ENCODE peak calls at places on chromosomes 16 and 17, in four cellular contexts. One of them, this sample, is unnamed. For H3K4me1, the result is how much of the 10 kb centered on the place peaks cover.

GRCh38 chr17:79813826-79814623 is 17.1 kb upstream of the CBX8 start:
- DNase-seq in cardiac muscle cell: no peak
- DNase-seq in OCI-LY7: no peak
- DNase-seq in A549: no peak
- DNase-seq in this sample: peak

GRCh38 chr17:40180694-40181093 is 3.4 kb downstream of the RAPGEFL1 start:
- DNase-seq in cardiac muscle cell: no peak
- DNase-seq in OCI-LY7: no peak
- DNase-seq in A549: no peak
- DNase-seq in this sample: no peak

GRCh38 chr17:68576811-68577551 is 24.2 kb downstream of the FAM20A start:
- DNase-seq in cardiac muscle cell: peak
- DNase-seq in OCI-LY7: peak
- DNase-seq in A549: no peak
- DNase-seq in this sample: peak

GRCh38 chr16:60922920-60923319 is 1113.3 kb downstream of the CDH8 start:
- DNase-seq in cardiac muscle cell: no peak
- DNase-seq in OCI-LY7: no peak
- DNase-seq in A549: no peak
- DNase-seq in this sample: no peak

GRCh38 chr17:45888392-45888791 is 6.0 kb upstream of the MAPT start:
- DNase-seq in cardiac muscle cell: no peak
- DNase-seq in OCI-LY7: no peak
- DNase-seq in A549: no peak
- DNase-seq in this sample: no peak

GRCh38 chr17:21288581-21289017 is 4.1 kb downstream of the MAP2K3 start:
- DNase-seq in cardiac muscle cell: no peak
- DNase-seq in OCI-LY7: peak
- DNase-seq in A549: no peak
- DNase-seq in this sample: no peak

GRCh38 chr17:55898195-55898594 is 147.3 kb downstream of the PCTP start:
- DNase-seq in cardiac muscle cell: no peak
- DNase-seq in OCI-LY7: no peak
- DNase-seq in A549: no peak
- DNase-seq in this sample: no peak

GRCh38 chr17:28347261-28347891 is 10.0 kb downstream of the POLDIP2 start:
- DNase-seq in cardiac muscle cell: peak
- DNase-seq in OCI-LY7: no peak
- DNase-seq in A549: no peak
- DNase-seq in this sample: no peak

GRCh38 chr16:57042157-57043111 is 49.9 kb upstream of the CPNE2 start:
- DNase-seq in cardiac muscle cell: no peak
- DNase-seq in OCI-LY7: peak
- DNase-seq in A549: no peak
- DNase-seq in this sample: no peak

GRCh38 chr17:83200746-83201145 is 121.3 kb downstream of the METRNL start:
- DNase-seq in cardiac muscle cell: no peak
- DNase-seq in OCI-LY7: no peak
- DNase-seq in A549: no peak
- DNase-seq in this sample: peak

GRCh38 chr17:50425682-50426471 is at the start of gene ACSF2:
- DNase-seq in cardiac muscle cell: peak
- DNase-seq in OCI-LY7: peak
- DNase-seq in A549: peak
- DNase-seq in this sample: peak

GRCh38 chr16:63323055-63323454 is 1286.8 kb upstream of the CDH8 start:
- DNase-seq in cardiac muscle cell: no peak
- DNase-seq in OCI-LY7: no peak
- DNase-seq in A549: no peak
- DNase-seq in this sample: no peak

GRCh38 chr16:81657224-81657623 is 121.9 kb upstream of the PLCG2 start:
- DNase-seq in cardiac muscle cell: no peak
- DNase-seq in OCI-LY7: no peak
- DNase-seq in A549: no peak
- DNase-seq in this sample: peak

GRCh38 chr17:81514485-81514734 is 1.8 kb upstream of the ACTG1 start:
- DNase-seq in cardiac muscle cell: no peak
- DNase-seq in OCI-LY7: no peak
- DNase-seq in A549: no peak
- DNase-seq in this sample: no peak

GRCh38 chr17:81514735-81515529 is 2.3 kb upstream of the ACTG1 start:
- DNase-seq in cardiac muscle cell: peak
- DNase-seq in OCI-LY7: peak
- DNase-seq in A549: peak
- DNase-seq in this sample: peak

GRCh38 chr17:81516439-81516838 is 3.8 kb upstream of the ACTG1 start:
- DNase-seq in cardiac muscle cell: no peak
- DNase-seq in OCI-LY7: no peak
- DNase-seq in A549: no peak
- DNase-seq in this sample: peak

GRCh38 chr17:81517009-81517338 is 4.4 kb upstream of the ACTG1 start:
- DNase-seq in cardiac muscle cell: no peak
- DNase-seq in OCI-LY7: no peak
- DNase-seq in A549: no peak
- DNase-seq in this sample: no peak

GRCh38 chr17:81515530-81516041 is 3.0 kb upstream of the ACTG1 start:
- DNase-seq in cardiac muscle cell: no peak
- DNase-seq in OCI-LY7: no peak
- DNase-seq in A549: no peak
- DNase-seq in this sample: no peak
- H3K4me1 ChIP-seq in cardiac muscle cell: under half
- H3K4me1 ChIP-seq in OCI-LY7: half or more
- H3K4me1 ChIP-seq in A549: under half
- H3K4me1 ChIP-seq in this sample: under half

DNA sequence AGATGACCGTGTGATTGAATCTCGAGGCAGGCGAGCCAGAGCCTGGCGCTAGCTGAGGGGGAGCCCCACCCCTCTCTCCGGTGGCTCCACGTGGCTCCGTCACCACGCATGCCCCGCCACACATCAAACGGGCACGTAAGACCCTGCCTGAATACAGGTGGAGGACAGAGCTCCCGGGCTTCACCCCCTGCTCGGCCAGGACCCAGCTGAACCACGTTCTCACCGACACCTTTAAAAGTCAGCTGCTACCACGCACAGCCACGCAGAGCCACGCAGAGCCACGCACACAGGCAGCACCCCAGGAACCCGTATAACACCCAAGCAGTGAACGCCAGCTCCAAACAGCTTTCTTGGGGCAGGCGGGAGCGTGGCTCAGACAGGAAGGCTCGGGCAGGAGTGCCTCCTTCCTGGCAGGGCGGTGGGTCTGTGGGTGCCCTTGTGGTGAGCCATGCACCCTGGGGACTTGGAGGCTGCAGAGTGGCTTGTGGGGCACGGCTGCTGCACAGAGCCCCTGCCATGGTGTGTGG is 4.4 kb downstream of the TMEM204 start:
- DNase-seq in cardiac muscle cell: no peak
- DNase-seq in OCI-LY7: no peak
- DNase-seq in A549: no peak
- DNase-seq in this sample: no peak
- H3K4me1 ChIP-seq in cardiac muscle cell: under half
- H3K4me1 ChIP-seq in OCI-LY7: under half
- H3K4me1 ChIP-seq in A549: under half
- H3K4me1 ChIP-seq in this sample: under half

GRCh38 chr17:82060614-82061013 is 5.0 kb downstream of the DUS1L start:
- DNase-seq in cardiac muscle cell: no peak
- DNase-seq in OCI-LY7: no peak
- DNase-seq in A549: no peak
- DNase-seq in this sample: peak

GRCh38 chr17:82060001-82060380 is 5.6 kb downstream of the DUS1L start:
- DNase-seq in cardiac muscle cell: no peak
- DNase-seq in OCI-LY7: no peak
- DNase-seq in A549: no peak
- DNase-seq in this sample: peak

GRCh38 chr17:82058855-82059249 is 6.8 kb downstream of the DUS1L start:
- DNase-seq in cardiac muscle cell: no peak
- DNase-seq in OCI-LY7: no peak
- DNase-seq in A549: no peak
- DNase-seq in this sample: peak

GRCh38 chr17:82058230-82058854 is 6.6 kb downstream of the GPS1 start:
- DNase-seq in cardiac muscle cell: no peak
- DNase-seq in OCI-LY7: no peak
- DNase-seq in A549: no peak
- DNase-seq in this sample: peak

GRCh38 chr17:82059272-82060000 is 6.2 kb downstream of the DUS1L start:
- DNase-seq in cardiac muscle cell: no peak
- DNase-seq in OCI-LY7: no peak
- DNase-seq in A549: no peak
- DNase-seq in this sample: peak
- H3K4me1 ChIP-seq in cardiac muscle cell: under half
- H3K4me1 ChIP-seq in OCI-LY7: under half
- H3K4me1 ChIP-seq in A549: under half
- H3K4me1 ChIP-seq in this sample: under half

GRCh38 chr17:58586009-58586408 is 71.6 kb upstream of the MTMR4 start:
- DNase-seq in cardiac muscle cell: no peak
- DNase-seq in OCI-LY7: no peak
- DNase-seq in A549: no peak
- DNase-seq in this sample: no peak

GRCh38 chr17:58587713-58588117 is 73.3 kb upstream of the MTMR4 start:
- DNase-seq in cardiac muscle cell: peak
- DNase-seq in OCI-LY7: peak
- DNase-seq in A549: peak
- DNase-seq in this sample: peak

GRCh38 chr17:58583486-58583885 is 69.0 kb upstream of the MTMR4 start:
- DNase-seq in cardiac muscle cell: no peak
- DNase-seq in OCI-LY7: no peak
- DNase-seq in A549: no peak
- DNase-seq in this sample: no peak

GRCh38 chr17:58590377-58590776 is 75.9 kb upstream of the MTMR4 start:
- DNase-seq in cardiac muscle cell: no peak
- DNase-seq in OCI-LY7: no peak
- DNase-seq in A549: no peak
- DNase-seq in this sample: no peak

DNA sequence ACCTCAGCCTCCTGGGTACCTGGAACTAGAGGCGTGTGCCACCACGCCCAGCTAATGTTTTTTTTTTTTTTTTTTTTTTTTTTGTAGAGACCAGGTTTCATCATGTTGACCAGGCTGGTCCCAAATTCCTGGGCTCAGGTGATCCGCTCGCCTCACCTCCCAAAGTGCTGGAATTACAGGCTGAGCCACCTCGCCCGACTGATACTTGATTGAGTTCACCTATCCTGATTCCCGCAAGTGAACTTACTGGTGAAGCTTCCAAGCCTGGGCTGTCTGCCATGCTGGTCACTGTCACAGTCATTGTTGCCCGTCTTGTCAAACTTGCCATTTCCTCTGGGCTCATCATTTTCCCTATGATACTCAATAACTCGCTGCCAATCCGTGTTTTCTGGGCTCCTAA is 71.1 kb upstream of the MTMR4 start:
- DNase-seq in cardiac muscle cell: no peak
- DNase-seq in OCI-LY7: no peak
- DNase-seq in A549: no peak
- DNase-seq in this sample: no peak
- H3K4me1 ChIP-seq in cardiac muscle cell: under half
- H3K4me1 ChIP-seq in OCI-LY7: under half
- H3K4me1 ChIP-seq in A549: under half
- H3K4me1 ChIP-seq in this sample: under half